ENCODE peak calls at places on chromosome 21, in five cellular contexts. One of them, this sample, is unnamed.

GRCh38 chr21:36470294-36470693 is 9.6 kb downstream of the CLDN14 start:
- DNase-seq in trophoblast cell: peak
- DNase-seq in H9: peak
- DNase-seq in H1: no peak
- DNase-seq in neuronal stem cell: no peak
- DNase-seq in this sample: no peak

GRCh38 chr21:40179167-40179566 is 311.9 kb downstream of the PCP4 start:
- DNase-seq in H1: no peak
- DNase-seq in neuronal stem cell: no peak
- DNase-seq in trophoblast cell: no peak
- DNase-seq in H9: no peak
- DNase-seq in this sample: no peak

GRCh38 chr21:21183092-21183491 is 184.9 kb downstream of the NCAM2 start:
- DNase-seq in H9: no peak
- DNase-seq in neuronal stem cell: no peak
- DNase-seq in trophoblast cell: no peak
- DNase-seq in H1: no peak
- DNase-seq in this sample: no peak

GRCh38 chr21:35511298-35512162 is 462.4 kb upstream of the RUNX1 start:
- DNase-seq in trophoblast cell: no peak
- DNase-seq in H9: no peak
- DNase-seq in H1: no peak
- DNase-seq in neuronal stem cell: no peak
- DNase-seq in this sample: peak

GRCh38 chr21:35438643-35439404 is 389.7 kb upstream of the RUNX1 start:
- DNase-seq in H9: no peak
- DNase-seq in trophoblast cell: peak
- DNase-seq in neuronal stem cell: no peak
- DNase-seq in H1: no peak
- DNase-seq in this sample: no peak

GRCh38 chr21:41217656-41218380 is 49.9 kb downstream of the BACE2 start:
- DNase-seq in H1: no peak
- DNase-seq in trophoblast cell: peak
- DNase-seq in H9: peak
- DNase-seq in neuronal stem cell: no peak
- DNase-seq in this sample: no peak

GRCh38 chr21:46544824-46545223 is 60.1 kb downstream of the S100B start:
- DNase-seq in H9: no peak
- DNase-seq in H1: no peak
- DNase-seq in neuronal stem cell: no peak
- DNase-seq in trophoblast cell: no peak
- DNase-seq in this sample: no peak

GRCh38 chr21:38166214-38166547 is 90.6 kb upstream of the KCNJ15 start:
- DNase-seq in H9: no peak
- DNase-seq in neuronal stem cell: no peak
- DNase-seq in H1: no peak
- DNase-seq in trophoblast cell: no peak
- DNase-seq in this sample: no peak

GRCh38 chr21:35395728-35396127 is 346.6 kb upstream of the RUNX1 start:
- DNase-seq in neuronal stem cell: no peak
- DNase-seq in H9: no peak
- DNase-seq in trophoblast cell: no peak
- DNase-seq in H1: no peak
- DNase-seq in this sample: no peak

GRCh38 chr21:24456358-24456757 is 1150.9 kb downstream of the MRPL39 start:
- DNase-seq in neuronal stem cell: no peak
- DNase-seq in trophoblast cell: no peak
- DNase-seq in H9: no peak
- DNase-seq in H1: no peak
- DNase-seq in this sample: no peak

GRCh38 chr21:45698493-45698947 is 55.0 kb downstream of the PCBP3 start:
- DNase-seq in neuronal stem cell: no peak
- DNase-seq in H1: no peak
- DNase-seq in trophoblast cell: peak
- DNase-seq in H9: no peak
- DNase-seq in this sample: peak

GRCh38 chr21:31265293-31265692 is 78.8 kb downstream of the TIAM1 start:
- DNase-seq in trophoblast cell: no peak
- DNase-seq in H1: no peak
- DNase-seq in H9: no peak
- DNase-seq in neuronal stem cell: no peak
- DNase-seq in this sample: no peak

GRCh38 chr21:31266241-31266640 is 77.8 kb downstream of the TIAM1 start:
- DNase-seq in H1: no peak
- DNase-seq in trophoblast cell: no peak
- DNase-seq in H9: no peak
- DNase-seq in neuronal stem cell: no peak
- DNase-seq in this sample: no peak

GRCh38 chr21:31262728-31263127 is 81.3 kb downstream of the TIAM1 start:
- DNase-seq in trophoblast cell: no peak
- DNase-seq in H1: no peak
- DNase-seq in neuronal stem cell: no peak
- DNase-seq in H9: no peak
- DNase-seq in this sample: no peak

GRCh38 chr21:31261759-31262158 is 82.3 kb downstream of the TIAM1 start:
- DNase-seq in neuronal stem cell: no peak
- DNase-seq in H9: no peak
- DNase-seq in H1: no peak
- DNase-seq in trophoblast cell: no peak
- DNase-seq in this sample: no peak

GRCh38 chr21:31264574-31264973 is 79.5 kb downstream of the TIAM1 start:
- DNase-seq in neuronal stem cell: no peak
- DNase-seq in H9: no peak
- DNase-seq in trophoblast cell: no peak
- DNase-seq in H1: no peak
- DNase-seq in this sample: no peak
- H2BK12ac ChIP-seq in neuronal stem cell: no peak
- H2BK12ac ChIP-seq in H9: no peak
- H2BK12ac ChIP-seq in trophoblast cell: no peak
- H2BK12ac ChIP-seq in H1: no peak
- H2BK12ac ChIP-seq in this sample: no peak

GRCh38 chr21:43353282-43354010 is 73.5 kb downstream of the SIK1 start:
- DNase-seq in trophoblast cell: no peak
- DNase-seq in H9: no peak
- DNase-seq in neuronal stem cell: no peak
- DNase-seq in H1: no peak
- DNase-seq in this sample: no peak
- H3K9ac ChIP-seq in trophoblast cell: no peak
- H3K9ac ChIP-seq in H9: no peak
- H3K9ac ChIP-seq in neuronal stem cell: no peak
- H3K9ac ChIP-seq in H1: no peak
- H3K9ac ChIP-seq in this sample: no peak

GRCh38 chr21:14088391-14088790 is 122.4 kb downstream of the LIPI start:
- DNase-seq in trophoblast cell: no peak
- DNase-seq in neuronal stem cell: no peak
- DNase-seq in H9: no peak
- DNase-seq in H1: no peak
- DNase-seq in this sample: no peak

GRCh38 chr21:14084068-14084501 is 126.7 kb downstream of the LIPI start:
- DNase-seq in trophoblast cell: no peak
- DNase-seq in neuronal stem cell: no peak
- DNase-seq in H1: no peak
- DNase-seq in H9: no peak
- DNase-seq in this sample: no peak

GRCh38 chr21:14086553-14086952 is 124.2 kb downstream of the LIPI start:
- DNase-seq in neuronal stem cell: no peak
- DNase-seq in H1: no peak
- DNase-seq in trophoblast cell: no peak
- DNase-seq in H9: no peak
- DNase-seq in this sample: no peak

GRCh38 chr21:14080764-14081096 is 130.0 kb downstream of the LIPI start:
- DNase-seq in H9: no peak
- DNase-seq in neuronal stem cell: peak
- DNase-seq in H1: no peak
- DNase-seq in trophoblast cell: no peak
- DNase-seq in this sample: no peak

GRCh38 chr21:14084701-14085100 is 126.1 kb downstream of the LIPI start:
- DNase-seq in H9: no peak
- DNase-seq in trophoblast cell: no peak
- DNase-seq in neuronal stem cell: no peak
- DNase-seq in H1: no peak
- DNase-seq in this sample: no peak
- H2BK12ac ChIP-seq in H9: no peak
- H2BK12ac ChIP-seq in trophoblast cell: no peak
- H2BK12ac ChIP-seq in neuronal stem cell: no peak
- H2BK12ac ChIP-seq in H1: no peak
- H2BK12ac ChIP-seq in this sample: no peak

GRCh38 chr21:42239556-42239955 is 20.6 kb downstream of the ABCG1 start:
- DNase-seq in neuronal stem cell: no peak
- DNase-seq in H9: no peak
- DNase-seq in H1: no peak
- DNase-seq in trophoblast cell: no peak
- DNase-seq in this sample: no peak
- H3K9ac ChIP-seq in neuronal stem cell: no peak
- H3K9ac ChIP-seq in H9: no peak
- H3K9ac ChIP-seq in H1: no peak
- H3K9ac ChIP-seq in trophoblast cell: no peak
- H3K9ac ChIP-seq in this sample: no peak

DNA sequence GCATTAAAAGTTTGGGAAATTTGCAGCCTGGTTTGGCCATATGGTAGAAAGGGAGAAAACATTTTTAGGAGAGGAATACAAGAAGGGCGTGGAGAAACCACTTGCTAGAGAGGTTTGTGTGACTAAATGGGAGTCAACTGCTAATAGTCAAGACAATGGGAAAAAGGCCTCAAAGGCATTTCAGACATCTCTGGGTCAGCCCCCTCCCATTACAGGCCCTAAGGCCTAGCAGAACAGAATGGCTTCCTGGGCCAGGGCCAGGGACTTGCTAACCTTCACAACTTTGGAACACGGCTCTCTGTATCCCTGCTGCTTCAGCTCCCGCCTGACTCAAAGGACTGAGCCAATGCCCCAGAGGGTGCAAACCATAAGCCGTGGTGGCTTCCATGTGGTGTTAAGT is 752.3 kb upstream of the ADAMTS5 start:
- DNase-seq in neuronal stem cell: no peak
- DNase-seq in trophoblast cell: no peak
- DNase-seq in H9: no peak
- DNase-seq in H1: no peak
- DNase-seq in this sample: no peak
- H2BK12ac ChIP-seq in neuronal stem cell: no peak
- H2BK12ac ChIP-seq in trophoblast cell: no peak
- H2BK12ac ChIP-seq in H9: no peak
- H2BK12ac ChIP-seq in H1: no peak
- H2BK12ac ChIP-seq in this sample: no peak

DNA sequence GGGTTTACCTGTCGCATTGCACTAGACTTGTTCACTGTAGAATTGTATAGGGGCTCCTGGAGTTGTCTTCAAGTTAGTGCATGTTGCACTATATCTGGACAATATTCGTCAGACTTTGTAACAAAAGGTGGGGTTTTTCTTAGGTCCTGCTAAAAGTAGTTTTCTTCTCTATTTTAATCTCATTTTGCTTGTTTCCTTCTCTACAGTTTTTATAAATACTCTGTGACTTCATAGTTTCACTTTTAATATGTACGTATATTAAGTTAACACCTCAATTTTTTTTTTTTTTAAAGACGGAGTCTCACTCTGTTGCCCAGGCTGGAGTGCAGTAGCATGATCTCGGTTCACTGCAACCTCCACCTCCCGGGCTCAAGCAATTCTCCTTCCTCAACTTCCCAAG is 26.5 kb upstream of the MRPS6 start:
- DNase-seq in H1: no peak
- DNase-seq in H9: no peak
- DNase-seq in neuronal stem cell: no peak
- DNase-seq in trophoblast cell: no peak
- DNase-seq in this sample: no peak
- H3K9ac ChIP-seq in H1: no peak
- H3K9ac ChIP-seq in H9: no peak
- H3K9ac ChIP-seq in neuronal stem cell: no peak
- H3K9ac ChIP-seq in trophoblast cell: no peak
- H3K9ac ChIP-seq in this sample: no peak